ENCODE peak calls at places on chromosome 6, in four cellular contexts. E is HepG2, G is Panc1, F is GM23338. T is an unnamed sample.
A peak's percentile ranks its signal among the peaks of the same experiment; 100 is the strongest.

GRCh38 chr6:5204340-5204739 is 56.4 kb downstream of the LYRM4 start:
- ATAC-seq in E (no peak), F (peak; percentile 46), G (no peak), T (no peak)

GRCh38 chr6:90048191-90048969 is 154.1 kb downstream of the GJA10 start:
- ATAC-seq in F (no peak), E (no peak), G (no peak), T (no peak)

GRCh38 chr6:5094327-5094726 is 9.2 kb downstream of the PPP1R3G start:
- ATAC-seq in F (no peak), G (no peak), E (no peak), T (peak; percentile 56)

GRCh38 chr6:104566411-104566810 is 293.3 kb downstream of the HACE1 start:
- ATAC-seq in G (no peak), F (no peak), E (no peak), T (no peak)

GRCh38 chr6:11358904-11359840 is 126.7 kb upstream of the NEDD9 start:
- ATAC-seq in F (no peak), E (peak; percentile 94), G (no peak), T (no peak)

GRCh38 chr6:16239798-16240123 is 1.4 kb downstream of the GMPR start:
- ATAC-seq in E (no peak), G (no peak), F (peak; percentile 88), T (peak; percentile 68)

GRCh38 chr6:77361018-77361417 is 102.3 kb downstream of the HTR1B start:
- ATAC-seq in F (no peak), E (no peak), G (no peak), T (no peak)

GRCh38 chr6:10613693-10614092 is 80.7 kb downstream of the C6orf52 start:
- ATAC-seq in G (no peak), F (no peak), E (peak; percentile 18), T (no peak)

GRCh38 chr6:79993012-79993910 is 11.2 kb upstream of the TTK start:
- ATAC-seq in E (no peak), F (peak; percentile 85), G (no peak), T (no peak)

GRCh38 chr6:42383421-42384208 is 68.1 kb downstream of the TRERF1 start:
- ATAC-seq in F (no peak), E (no peak), G (no peak), T (no peak)

GRCh38 chr6:75735491-75736186 is 13.4 kb upstream of the MYO6 start:
- ATAC-seq in G (no peak), E (peak; percentile 82), F (no peak), T (no peak)

GRCh38 chr6:140980265-140980887 is 1152.3 kb upstream of the GJE1 start:
- ATAC-seq in F (no peak), E (no peak), G (no peak), T (peak; percentile 5)

GRCh38 chr6:14798996-14799588 is 446.8 kb upstream of the JARID2 start:
- ATAC-seq in F (peak; percentile 70), E (no peak), G (no peak), T (no peak)

GRCh38 chr6:3494391-3495100 is 37.7 kb upstream of the SLC22A23 start:
- ATAC-seq in E (no peak), F (no peak), G (no peak), T (no peak)

GRCh38 chr6:122068291-122068769 is 331.1 kb upstream of the HSF2 start:
- ATAC-seq in G (no peak), F (no peak), E (no peak), T (peak; percentile 84)

GRCh38 chr6:105817961-105818360 is 268.2 kb upstream of the PRDM1 start:
- ATAC-seq in G (no peak), E (no peak), F (no peak), T (no peak)

GRCh38 chr6:76381612-76382011 is 309.1 kb upstream of the IMPG1 start:
- ATAC-seq in F (peak; percentile 87), G (no peak), E (no peak), T (no peak)

GRCh38 chr6:80134065-80134464 is 27.6 kb downstream of the BCKDHB start:
- ATAC-seq in F (no peak), G (no peak), E (no peak), T (no peak)

GRCh38 chr6:163392533-163392932 is 22.0 kb upstream of the QKI start:
- ATAC-seq in G (peak; percentile 54), E (no peak), F (no peak), T (peak; percentile 58)

GRCh38 chr6:141131616-141132015 is 1001.1 kb upstream of the GJE1 start:
- ATAC-seq in F (no peak), G (no peak), E (no peak), T (no peak)

GRCh38 chr6:100454571-100455229 is 10.0 kb downstream of the SIM1 start:
- ATAC-seq in G (no peak), E (no peak), F (no peak), T (no peak)

GRCh38 chr6:150514806-150515362 is 84.8 kb upstream of the PLEKHG1 start:
- ATAC-seq in F (no peak), E (no peak), G (no peak), T (no peak)

GRCh38 chr6:108608453-108609275 is 47.9 kb downstream of the FOXO3 start:
- ATAC-seq in G (peak; percentile 27), F (peak; percentile 23), E (no peak), T (no peak)

GRCh38 chr6:16999486-17000436 is 102.1 kb upstream of the STMND1 start:
- ATAC-seq in F (no peak), G (no peak), E (no peak), T (peak; percentile 82)

GRCh38 chr6:98787961-98788360 is 46.4 kb upstream of the POU3F2 start:
- ATAC-seq in G (no peak), F (peak; percentile 97), E (no peak), T (no peak)

GRCh38 chr6:137767931-137768690 is 98.9 kb upstream of the TNFAIP3 start:
- ATAC-seq in E (no peak), G (no peak), F (no peak), T (no peak)

GRCh38 chr6:115271001-115271400 is 789.7 kb downstream of the FRK start:
- ATAC-seq in E (no peak), F (no peak), G (no peak), T (no peak)

GRCh38 chr6:157800420-157801237 is 22.4 kb upstream of the SNX9 start:
- ATAC-seq in G (peak; percentile 67), F (no peak), E (no peak), T (no peak)

GRCh38 chr6:32291549-32291948 is 67.7 kb upstream of the NOTCH4 start:
- ATAC-seq in F (no peak), G (no peak), E (no peak), T (no peak)

GRCh38 chr6:118750143-118750542 is 98.8 kb upstream of the CEP85L start:
- ATAC-seq in E (no peak), G (no peak), F (no peak), T (no peak)

GRCh38 chr6:139584599-139584998 is 210.2 kb upstream of the CITED2 start:
- ATAC-seq in F (no peak), E (no peak), G (no peak), T (no peak)
- TF ChIP-seq POLR2AphosphoS5 in F (no peak), E (no peak), G (no peak), T (no peak)

GRCh38 chr6:152700427-152700826 is 2.7 kb downstream of the MYCT1 start:
- ATAC-seq in F (no peak), E (no peak), G (no peak), T (no peak)

GRCh38 chr6:152697634-152698033 is at the start of gene MYCT1:
- ATAC-seq in F (no peak), E (no peak), G (no peak), T (peak; percentile 43)

GRCh38 chr6:152698692-152699091 is 995 bp downstream of the MYCT1 start:
- ATAC-seq in E (no peak), F (no peak), G (no peak), T (no peak)

GRCh38 chr6:152695317-152696043 is 2.2 kb upstream of the MYCT1 start:
- ATAC-seq in F (no peak), E (no peak), G (no peak), T (no peak)

DNA sequence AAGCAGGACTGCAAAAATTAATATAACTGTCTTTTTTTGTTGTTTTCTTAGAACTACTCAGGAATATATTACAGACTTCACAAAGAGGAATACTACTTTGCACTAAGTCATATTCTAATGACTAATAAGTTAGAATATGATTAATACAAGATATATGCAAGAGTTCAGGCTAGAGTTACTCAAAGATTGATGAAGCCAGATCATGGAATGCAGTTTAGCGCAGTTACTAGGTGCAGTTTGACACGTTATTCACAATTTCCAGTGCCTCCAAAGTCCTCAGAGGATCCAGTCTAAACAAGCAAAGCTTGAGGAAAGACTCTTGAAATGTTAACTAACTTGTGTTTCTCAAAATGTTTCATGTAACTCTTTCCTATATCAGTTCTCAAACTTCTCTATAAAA is 1.2 kb upstream of the MYCT1 start:
- ATAC-seq in G (no peak), F (no peak), E (no peak), T (no peak)
- TF ChIP-seq POLR2AphosphoS5 in G (no peak), F (no peak), E (no peak), T (no peak)

GRCh38 chr6:35452186-35453090 is at the start of gene FANCE:
- ATAC-seq in G (peak; percentile 93), E (peak; percentile 88), F (peak; percentile 87), T (peak; percentile 97)
- TF ChIP-seq POLR2AphosphoS5 in G (peak; percentile 49), E (peak; percentile 52), F (peak; percentile 80), T (peak; percentile 53)

GRCh38 chr6:39776581-39776980 is 15.6 kb upstream of the DAAM2 start:
- ATAC-seq in E (no peak), F (peak; percentile 46), G (no peak), T (no peak)
- TF ChIP-seq POLR2AphosphoS5 in E (no peak), F (no peak), G (no peak), T (no peak)

GRCh38 chr6:19865178-19865577 is 28.0 kb downstream of the ID4 start:
- ATAC-seq in E (no peak), G (no peak), F (no peak), T (no peak)
- TF ChIP-seq POLR2AphosphoS5 in E (no peak), G (no peak), F (no peak), T (no peak)

GRCh38 chr6:169623975-169624374 is 77.9 kb downstream of the WDR27 start:
- ATAC-seq in F (no peak), G (no peak), E (no peak), T (no peak)
- TF ChIP-seq POLR2AphosphoS5 in F (no peak), G (no peak), E (no peak), T (no peak)